ENCODE peak calls at places on chromosomes 12 and 14, in eight cellular contexts. D is germinal center; W is NCI-H1694 treated with DMSO at 0.1 percent for 48 hours; A is NCI-H1417; M is Calu3; V is CD8-positive, alpha-beta T cell; K is hepatocyte; T is choroid plexus epithelial cell. I is an unnamed sample.

GRCh38 chr12:127773520-127773919 is 493.4 kb upstream of the TMEM132C start:
- DNase-seq in T (no peak), W (no peak), K (peak; percentile 18), D (no peak), V (no peak), M (no peak), A (peak; percentile 31), I (no peak)

GRCh38 chr12:131571827-131572226 is 139.1 kb upstream of the SFSWAP start:
- DNase-seq in D (no peak), V (no peak), M (no peak), T (no peak), K (no peak), W (no peak), A (no peak), I (no peak)

GRCh38 chr12:31118831-31119530 is 45.3 kb downstream of the DDX11 start:
- DNase-seq in A (peak; percentile 58), V (peak; percentile 64), D (no peak), K (peak; percentile 69), M (peak; percentile 39), W (peak; percentile 60), T (peak; percentile 8), I (peak; percentile 73)

GRCh38 chr12:39499296-39499695 is 56.4 kb upstream of the KIF21A start:
- DNase-seq in T (no peak), M (no peak), A (no peak), D (no peak), V (no peak), K (no peak), W (no peak), I (no peak)

GRCh38 chr12:6044082-6044481 is 80.4 kb downstream of the VWF start:
- DNase-seq in T (no peak), W (no peak), D (no peak), V (no peak), M (peak; percentile 41), A (no peak), K (no peak), I (no peak)

GRCh38 chr14:61218765-61219164 is 62.4 kb downstream of the TMEM30B start:
- DNase-seq in M (no peak), W (no peak), K (peak; percentile 14), V (no peak), T (no peak), A (peak; percentile 43), D (no peak), I (no peak)

GRCh38 chr14:37047226-37047625 is 125.2 kb downstream of the SLC25A21 start:
- DNase-seq in K (no peak), W (no peak), D (no peak), A (no peak), V (no peak), T (peak; percentile 54), M (no peak), I (no peak)

GRCh38 chr14:40347675-40348074 is 915.4 kb upstream of the FBXO33 start:
- DNase-seq in K (no peak), V (no peak), T (no peak), W (no peak), A (peak; percentile 19), D (no peak), M (no peak), I (no peak)

GRCh38 chr12:120230326-120230973 is 29.5 kb upstream of the RPLP0 start:
- DNase-seq in A (no peak), D (no peak), K (peak; percentile 94), W (no peak), V (no peak), T (peak; percentile 97), M (peak; percentile 82), I (no peak)

GRCh38 chr14:97248973-97249372 is 451.8 kb downstream of the VRK1 start:
- DNase-seq in A (no peak), V (no peak), W (no peak), D (no peak), M (no peak), T (no peak), K (no peak), I (no peak)

GRCh38 chr14:52314521-52315354 is 626 bp downstream of the PTGER2 start:
- DNase-seq in D (peak; percentile 17), K (peak; percentile 30), A (no peak), V (peak; percentile 70), M (peak; percentile 12), W (no peak), T (peak; percentile 40), I (no peak)

GRCh38 chr12:113863455-113863845 is 102.7 kb downstream of the RBM19 start:
- DNase-seq in A (no peak), M (no peak), W (no peak), T (no peak), K (no peak), D (no peak), V (no peak), I (no peak)

GRCh38 chr14:55386037-55386798 is 25.4 kb downstream of the ATG14 start:
- DNase-seq in W (no peak), T (no peak), D (no peak), A (no peak), V (no peak), K (no peak), M (no peak), I (no peak)

I was measured in OCI-LY7.